ENCODE peak calls at places on chromosomes 13 and 19, in seven cellular contexts. A is T-cell; T is stimulated activated CD4-positive, alpha-beta T cell treated with anti-CD3 and anti-CD28 coated beads, Interleukin-15, amount 100 ng/mL, for 1 hour; S is esophagus squamous epithelium; X is fibroblast of lung; Y is GF-D8; F is EL. E is an unnamed sample.

GRCh38 chr13:66405908-66406802 is 824.0 kb downstream of the PCDH9 start:
- DNase-seq in A (no peak), T (no peak), S (no peak), X (peak), Y (no peak), F (peak), E (no peak)

GRCh38 chr13:46983881-46984280 is 87.0 kb upstream of the HTR2A start:
- DNase-seq in A (no peak), T (no peak), S (no peak), X (peak), Y (no peak), F (peak), E (no peak)

GRCh38 chr19:54207908-54208783 is 7.5 kb downstream of the RPS9 start:
- DNase-seq in A (no peak), T (no peak), S (no peak), X (peak), Y (peak), F (peak), E (peak)

GRCh38 chr13:79782541-79783216 is 301.7 kb downstream of the NDFIP2 start:
- DNase-seq in A (no peak), T (no peak), S (no peak), X (peak), Y (no peak), F (peak), E (no peak)

GRCh38 chr19:5018224-5019015 is 49.5 kb downstream of the KDM4B start:
- DNase-seq in A (no peak), T (no peak), S (no peak), X (peak), Y (no peak), F (peak), E (no peak)

GRCh38 chr13:48158915-48159314 is 64.0 kb upstream of the MED4 start:
- DNase-seq in A (no peak), T (no peak), S (no peak), X (no peak), Y (peak), F (no peak), E (no peak)

GRCh38 chr13:31200636-31200970 is 828 bp downstream of the B3GLCT start:
- DNase-seq in A (peak), T (peak), S (no peak), X (peak), Y (no peak), F (peak), E (no peak)

GRCh38 chr13:109874444-109874920 is 88.1 kb upstream of the IRS2 start:
- DNase-seq in A (no peak), T (no peak), S (no peak), X (no peak), Y (no peak), F (no peak), E (no peak)

GRCh38 chr13:39915418-39915817 is 260.0 kb downstream of the COG6 start:
- DNase-seq in A (no peak), T (no peak), S (no peak), X (no peak), Y (no peak), F (no peak), E (no peak)